ENCODE peak calls at places on chromosomes 12 and 14, in ten cellular contexts. One of them, this sample, is unnamed.

GRCh38 chr12:122139266-122139665 is 34.8 kb downstream of the IL31 start:
- DNase-seq in endothelial cell: no peak
- DNase-seq in fibroblast of pulmonary artery: no peak
- DNase-seq in nephron progenitor cell: no peak
- DNase-seq in CD4-positive, alpha-beta memory T cell: no peak
- DNase-seq in activated naive CD8-positive, alpha-beta T cell treated with anti-CD3 and anti-CD28 coated beads, Interleukin-2, amount 50 U/mL, for 24 hours: no peak
- DNase-seq in omental fat pad: no peak
- DNase-seq in hepatic stellate cell: no peak
- DNase-seq in fibroblast of villous mesenchyme: no peak
- DNase-seq in brain microvascular endothelial cell: no peak
- DNase-seq in this sample: no peak

GRCh38 chr12:65948320-65949008 is 124.2 kb downstream of the HMGA2 start:
- DNase-seq in hepatic stellate cell: peak
- DNase-seq in fibroblast of pulmonary artery: peak
- DNase-seq in fibroblast of villous mesenchyme: peak
- DNase-seq in nephron progenitor cell: no peak
- DNase-seq in omental fat pad: peak
- DNase-seq in brain microvascular endothelial cell: peak
- DNase-seq in CD4-positive, alpha-beta memory T cell: no peak
- DNase-seq in activated naive CD8-positive, alpha-beta T cell treated with anti-CD3 and anti-CD28 coated beads, Interleukin-2, amount 50 U/mL, for 24 hours: no peak
- DNase-seq in endothelial cell: no peak
- DNase-seq in this sample: peak

GRCh38 chr14:78173266-78174001 is 3.3 kb downstream of the NRXN3 start:
- DNase-seq in nephron progenitor cell: no peak
- DNase-seq in omental fat pad: no peak
- DNase-seq in activated naive CD8-positive, alpha-beta T cell treated with anti-CD3 and anti-CD28 coated beads, Interleukin-2, amount 50 U/mL, for 24 hours: no peak
- DNase-seq in endothelial cell: no peak
- DNase-seq in fibroblast of villous mesenchyme: no peak
- DNase-seq in CD4-positive, alpha-beta memory T cell: no peak
- DNase-seq in brain microvascular endothelial cell: no peak
- DNase-seq in hepatic stellate cell: no peak
- DNase-seq in fibroblast of pulmonary artery: no peak
- DNase-seq in this sample: no peak

GRCh38 chr12:20367731-20368652 is at the start of gene PDE3A:
- DNase-seq in hepatic stellate cell: peak
- DNase-seq in omental fat pad: no peak
- DNase-seq in nephron progenitor cell: peak
- DNase-seq in activated naive CD8-positive, alpha-beta T cell treated with anti-CD3 and anti-CD28 coated beads, Interleukin-2, amount 50 U/mL, for 24 hours: no peak
- DNase-seq in fibroblast of pulmonary artery: peak
- DNase-seq in fibroblast of villous mesenchyme: peak
- DNase-seq in endothelial cell: peak
- DNase-seq in CD4-positive, alpha-beta memory T cell: no peak
- DNase-seq in brain microvascular endothelial cell: peak
- DNase-seq in this sample: peak

GRCh38 chr14:77339407-77339806 is 18.6 kb downstream of the GSTZ1 start:
- DNase-seq in endothelial cell: no peak
- DNase-seq in brain microvascular endothelial cell: no peak
- DNase-seq in CD4-positive, alpha-beta memory T cell: no peak
- DNase-seq in nephron progenitor cell: no peak
- DNase-seq in fibroblast of villous mesenchyme: no peak
- DNase-seq in fibroblast of pulmonary artery: peak
- DNase-seq in hepatic stellate cell: peak
- DNase-seq in activated naive CD8-positive, alpha-beta T cell treated with anti-CD3 and anti-CD28 coated beads, Interleukin-2, amount 50 U/mL, for 24 hours: no peak
- DNase-seq in omental fat pad: no peak
- DNase-seq in this sample: no peak

GRCh38 chr12:94240171-94240570 is 91.8 kb downstream of the PLXNC1 start:
- DNase-seq in fibroblast of pulmonary artery: no peak
- DNase-seq in endothelial cell: no peak
- DNase-seq in nephron progenitor cell: no peak
- DNase-seq in hepatic stellate cell: no peak
- DNase-seq in fibroblast of villous mesenchyme: no peak
- DNase-seq in brain microvascular endothelial cell: no peak
- DNase-seq in omental fat pad: no peak
- DNase-seq in activated naive CD8-positive, alpha-beta T cell treated with anti-CD3 and anti-CD28 coated beads, Interleukin-2, amount 50 U/mL, for 24 hours: no peak
- DNase-seq in CD4-positive, alpha-beta memory T cell: no peak
- DNase-seq in this sample: no peak

GRCh38 chr14:93007225-93007997 is 84.5 kb downstream of the CHGA start:
- DNase-seq in activated naive CD8-positive, alpha-beta T cell treated with anti-CD3 and anti-CD28 coated beads, Interleukin-2, amount 50 U/mL, for 24 hours: no peak
- DNase-seq in nephron progenitor cell: no peak
- DNase-seq in fibroblast of villous mesenchyme: peak
- DNase-seq in fibroblast of pulmonary artery: peak
- DNase-seq in brain microvascular endothelial cell: peak
- DNase-seq in CD4-positive, alpha-beta memory T cell: no peak
- DNase-seq in hepatic stellate cell: peak
- DNase-seq in omental fat pad: no peak
- DNase-seq in endothelial cell: no peak
- DNase-seq in this sample: peak

GRCh38 chr14:28777773-28778606 is 11.4 kb downstream of the FOXG1 start:
- DNase-seq in omental fat pad: no peak
- DNase-seq in fibroblast of villous mesenchyme: no peak
- DNase-seq in activated naive CD8-positive, alpha-beta T cell treated with anti-CD3 and anti-CD28 coated beads, Interleukin-2, amount 50 U/mL, for 24 hours: no peak
- DNase-seq in brain microvascular endothelial cell: no peak
- DNase-seq in nephron progenitor cell: no peak
- DNase-seq in endothelial cell: no peak
- DNase-seq in CD4-positive, alpha-beta memory T cell: no peak
- DNase-seq in fibroblast of pulmonary artery: no peak
- DNase-seq in hepatic stellate cell: no peak
- DNase-seq in this sample: no peak